ENCODE peak calls at places on chromosomes 13 and 19, in six cellular contexts. A is A172; W is CD8-positive, alpha-beta memory T cell; Q is body of pancreas; L is fibroblast of lung; S is gastrocnemius medialis. R is an unnamed sample.
A peak's percentile ranks its signal among the peaks of the same experiment; 100 is the strongest.

GRCh38 chr19:45515807-45516401 is 8.6 kb downstream of the VASP start:
- DNase-seq in L (no peak), W (no peak), Q (no peak), A (no peak), S (no peak), R (no peak)

GRCh38 chr13:59601993-59602392 is 561.7 kb downstream of the DIAPH3 start:
- DNase-seq in L (no peak), W (no peak), S (no peak), A (no peak), Q (no peak), R (no peak)

GRCh38 chr19:932647-933552 is 7.1 kb downstream of the ARID3A start:
- DNase-seq in Q (peak; percentile 46), L (peak; percentile 93), W (no peak), S (peak; percentile 44), A (peak; percentile 94), R (no peak)

GRCh38 chr13:26718146-26718545 is 42.4 kb downstream of the GPR12 start:
- DNase-seq in Q (no peak), L (no peak), A (no peak), S (no peak), W (no peak), R (no peak)

GRCh38 chr19:29467824-29468401 is 57.9 kb upstream of the VSTM2B start:
- DNase-seq in S (no peak), L (no peak), Q (peak; percentile 9), W (no peak), A (peak; percentile 49), R (no peak)

GRCh38 chr19:8094336-8094735 is 41.8 kb downstream of the CCL25 start:
- DNase-seq in W (no peak), Q (no peak), L (no peak), S (no peak), A (no peak), R (no peak)

GRCh38 chr19:18460313-18460712 is 22.4 kb upstream of the ISYNA1 start:
- DNase-seq in Q (peak; percentile 55), S (peak; percentile 72), A (peak; percentile 50), W (no peak), L (peak; percentile 84), R (no peak)

GRCh38 chr13:45224181-45224580 is 23.3 kb upstream of the KCTD4 start:
- DNase-seq in S (no peak), W (no peak), Q (no peak), L (peak; percentile 54), A (peak; percentile 63), R (no peak)

R was measured in thyroid gland.